ENCODE peak calls at places on chromosomes 11 and 22, in nine cellular contexts. P is DND-41, K is esophagus squamous epithelium, M is spleen, F is neural progenitor cell, A is prostate gland, Z is endothelial cell of umbilical vein, L is heart left ventricle, H is IMR-90. O is an unnamed sample. For H3K9me3, the result is how much of the 10 kb centered on the place peaks cover.

GRCh38 chr22:48382197-48382596 is 1445.5 kb downstream of the BRD1 start:
- DNase-seq in P (no peak), F (no peak), Z (no peak), K (no peak), A (no peak), H (no peak), M (peak), L (peak), O (no peak)

GRCh38 chr11:22193348-22194051 is 615 bp downstream of the ANO5 start:
- DNase-seq in L (peak), K (no peak), H (no peak), F (peak), Z (peak), P (no peak), A (peak), M (peak), O (peak)

GRCh38 chr11:71962428-71963038 is 33.7 kb downstream of the RNF121 start:
- DNase-seq in L (no peak), H (peak), A (no peak), F (no peak), Z (peak), P (no peak), K (no peak), M (no peak), O (no peak)

GRCh38 chr11:11701070-11701469 is 79.3 kb upstream of the GALNT18 start:
- DNase-seq in F (no peak), H (peak), M (no peak), P (no peak), A (no peak), L (peak), K (no peak), Z (no peak), O (no peak)

GRCh38 chr11:10752061-10752460 is 1.0 kb downstream of the CTR9 start:
- DNase-seq in A (no peak), M (no peak), K (no peak), H (no peak), L (no peak), Z (no peak), F (no peak), P (no peak), O (peak)

GRCh38 chr11:60691636-60692035 is 7.8 kb upstream of the MS4A8 start:
- DNase-seq in H (no peak), K (no peak), M (no peak), F (no peak), P (no peak), A (no peak), L (no peak), Z (no peak), O (no peak)

GRCh38 chr11:18853086-18853720 is 61.6 kb upstream of the PTPN5 start:
- DNase-seq in K (no peak), M (no peak), H (peak), P (no peak), L (no peak), Z (peak), A (peak), F (peak), O (no peak)

GRCh38 chr11:100928426-100928825 is 201.2 kb downstream of the PGR start:
- DNase-seq in Z (no peak), K (no peak), H (no peak), P (no peak), M (no peak), F (no peak), L (no peak), A (no peak), O (no peak)

GRCh38 chr11:48055292-48056132 is 75.2 kb downstream of the PTPRJ start:
- DNase-seq in K (no peak), F (no peak), A (peak), P (peak), Z (no peak), L (no peak), M (no peak), H (peak), O (no peak)

GRCh38 chr11:8392166-8392565 is 128.5 kb upstream of the LMO1 start:
- DNase-seq in F (no peak), M (no peak), L (no peak), K (no peak), A (no peak), Z (no peak), H (no peak), P (no peak), O (no peak)

GRCh38 chr11:74636633-74637184 is 44.3 kb downstream of the POLD3 start:
- DNase-seq in A (no peak), P (no peak), M (no peak), K (no peak), H (peak), Z (peak), F (no peak), L (no peak), O (no peak)

GRCh38 chr22:36773935-36774334 is 2.0 kb downstream of the IFT27 start:
- DNase-seq in H (peak), P (peak), Z (peak), L (no peak), F (peak), A (no peak), M (no peak), K (no peak), O (no peak)

GRCh38 chr22:20217563-20217962 is 50.6 kb downstream of the RTN4R start:
- DNase-seq in K (no peak), Z (no peak), A (no peak), H (no peak), F (no peak), M (no peak), L (no peak), P (no peak), O (no peak)

GRCh38 chr11:85889676-85890579 is 34.7 kb downstream of the CCDC83 start:
- DNase-seq in L (no peak), M (no peak), H (peak), K (no peak), P (no peak), A (no peak), Z (no peak), F (no peak), O (peak)

GRCh38 chr11:126929186-126930085 is 71.1 kb downstream of the KIRREL3 start:
- DNase-seq in Z (no peak), A (no peak), F (no peak), K (no peak), H (peak), P (no peak), L (no peak), M (no peak), O (no peak)

GRCh38 chr11:78840190-78840589 is 265.5 kb upstream of the NARS2 start:
- DNase-seq in M (no peak), H (peak), P (no peak), Z (no peak), K (no peak), L (no peak), F (no peak), A (no peak), O (no peak)

GRCh38 chr11:72735495-72736027 is 16.6 kb downstream of the ARAP1 start:
- DNase-seq in F (no peak), Z (peak), K (no peak), L (peak), P (no peak), A (no peak), H (peak), M (peak), O (peak)

GRCh38 chr22:37581534-37581933 is 1.6 kb upstream of the LGALS2 start:
- DNase-seq in A (peak), L (peak), P (no peak), M (peak), Z (no peak), K (no peak), H (no peak), F (no peak), O (peak)

GRCh38 chr22:45550416-45550815 is 47.7 kb downstream of the FBLN1 start:
- DNase-seq in L (no peak), P (no peak), K (no peak), H (no peak), A (no peak), M (no peak), F (no peak), Z (no peak), O (no peak)

GRCh38 chr11:36257351-36257750 is 31.9 kb downstream of the COMMD9 start:
- DNase-seq in F (no peak), K (no peak), H (peak), P (no peak), Z (peak), A (no peak), L (no peak), M (no peak), O (no peak)

GRCh38 chr11:73320786-73321325 is 12.8 kb downstream of the ARHGEF17 start:
- DNase-seq in L (no peak), M (no peak), P (no peak), F (no peak), H (peak), K (no peak), A (no peak), Z (peak), O (no peak)

GRCh38 chr11:72599325-72600117 is 74.7 kb downstream of the PDE2A start:
- DNase-seq in P (no peak), A (no peak), L (no peak), K (no peak), M (no peak), F (no peak), Z (no peak), H (no peak), O (peak)

GRCh38 chr22:31926969-31927368 is 17.4 kb upstream of the YWHAH start:
- DNase-seq in A (no peak), Z (no peak), F (peak), P (no peak), H (no peak), M (peak), L (no peak), K (no peak), O (peak)

GRCh38 chr22:39090426-39091064 is 6.5 kb upstream of the APOBEC3H start:
- DNase-seq in K (no peak), P (peak), F (no peak), H (no peak), Z (no peak), L (peak), A (no peak), M (peak), O (peak)

GRCh38 chr22:37716708-37717107 is 19.9 kb downstream of the TRIOBP start:
- DNase-seq in Z (no peak), P (no peak), H (peak), K (no peak), M (no peak), F (no peak), L (no peak), A (no peak), O (no peak)

GRCh38 chr11:11978792-11979486 is 29.5 kb downstream of the DKK3 start:
- DNase-seq in M (peak), Z (peak), K (no peak), P (no peak), A (no peak), F (no peak), H (peak), L (peak), O (peak)

GRCh38 chr11:74288161-74288560 is 23.3 kb downstream of the P4HA3 start:
- DNase-seq in P (no peak), F (no peak), L (no peak), M (no peak), Z (peak), K (no peak), H (peak), A (no peak), O (peak)

GRCh38 chr11:11038339-11039248 is 180.7 kb upstream of the ZBED5 start:
- DNase-seq in P (no peak), H (no peak), M (no peak), K (no peak), Z (no peak), A (peak), L (no peak), F (peak), O (no peak)

GRCh38 chr22:30221121-30221992 is 25.2 kb downstream of the LIF start:
- DNase-seq in H (no peak), K (no peak), F (no peak), L (no peak), P (peak), Z (no peak), A (no peak), M (peak), O (no peak)

GRCh38 chr11:279040-279965 is 1.1 kb downstream of the NLRP6 start:
- DNase-seq in L (peak), P (no peak), K (no peak), A (no peak), M (peak), H (no peak), F (no peak), Z (no peak), O (no peak)

GRCh38 chr11:8192016-8192895 is 23.4 kb upstream of the RIC3 start:
- DNase-seq in K (no peak), H (peak), M (peak), A (peak), L (peak), P (peak), F (peak), Z (peak), O (peak)

GRCh38 chr11:57302489-57302888 is 22.3 kb downstream of the TNKS1BP1 start:
- DNase-seq in F (no peak), M (no peak), P (no peak), A (no peak), L (no peak), Z (no peak), K (no peak), H (no peak), O (no peak)

GRCh38 chr11:2304156-2305139 is 2.6 kb downstream of the TSPAN32 start:
- DNase-seq in H (no peak), F (no peak), M (peak), A (no peak), P (no peak), K (no peak), Z (no peak), L (peak), O (peak)

GRCh38 chr11:2302280-2302843 is 549 bp downstream of the TSPAN32 start:
- DNase-seq in L (peak), H (no peak), A (no peak), P (no peak), Z (no peak), K (no peak), F (no peak), M (peak), O (peak)

GRCh38 chr11:2301631-2302272 is at the start of the genes C11orf21 and TSPAN32:
- DNase-seq in F (no peak), L (peak), H (peak), Z (no peak), K (no peak), M (peak), P (no peak), A (no peak), O (peak)

GRCh38 chr11:2303627-2304155 is 1.9 kb downstream of the TSPAN32 start:
- DNase-seq in H (no peak), F (no peak), Z (no peak), P (no peak), K (no peak), M (peak), L (peak), A (no peak), O (peak)

GRCh38 chr11:2302844-2303626 is 1.2 kb downstream of the TSPAN32 start:
- DNase-seq in H (no peak), F (no peak), P (no peak), M (peak), Z (no peak), A (no peak), K (no peak), L (peak), O (no peak)
- H3K4me3 ChIP-seq in H (no peak), F (no peak), P (no peak), M (peak), Z (no peak), A (no peak), K (no peak), L (peak), O (no peak)

GRCh38 chr11:99351620-99352019 is 330.9 kb downstream of the CNTN5 start:
- DNase-seq in H (peak), P (no peak), K (no peak), A (no peak), F (no peak), L (no peak), M (no peak), Z (no peak), O (no peak)

GRCh38 chr11:99352642-99353041 is 331.9 kb downstream of the CNTN5 start:
- DNase-seq in F (no peak), H (no peak), Z (no peak), A (no peak), M (no peak), L (peak), P (no peak), K (no peak), O (no peak)
- H3K9me3 ChIP-seq in F (under half), H (under half), Z (under half), A (under half), M (under half), L (under half), P (under half), K (under half), O (under half)

DNA sequence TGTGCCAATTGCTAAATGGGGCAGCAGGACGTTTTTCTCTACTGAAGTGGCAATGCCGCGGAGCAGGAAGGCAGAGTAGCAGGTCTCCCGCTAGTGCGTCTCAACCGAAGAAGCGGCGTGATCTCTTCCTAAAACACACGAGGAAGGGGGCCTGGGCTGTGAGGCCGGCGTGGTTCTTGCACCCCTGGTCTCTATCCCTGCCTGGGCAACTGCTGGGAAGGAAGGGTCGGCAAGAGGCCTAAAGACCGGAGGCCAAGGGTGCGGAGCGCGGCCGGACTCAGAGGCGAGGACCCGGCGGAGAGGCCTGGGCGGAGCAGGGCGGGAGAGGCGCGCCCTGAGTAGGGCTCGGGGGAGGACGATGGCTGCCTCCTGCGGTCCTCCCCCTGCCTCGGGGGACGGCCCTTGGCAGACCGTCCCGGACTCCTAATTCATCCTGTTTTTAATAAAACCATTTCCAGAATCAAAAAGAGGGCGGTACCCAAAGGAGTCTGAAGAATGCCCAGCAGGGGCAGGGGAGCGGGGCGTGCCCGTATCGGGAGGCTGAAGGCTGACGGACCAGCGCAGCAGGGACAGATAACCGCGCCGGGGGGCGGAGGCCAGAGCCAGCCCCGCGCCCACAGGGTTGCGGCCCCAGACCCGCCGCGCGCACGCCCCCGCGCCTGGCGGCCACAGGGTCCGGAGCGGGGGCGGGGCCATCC is 559 bp upstream of the APLP2 start:
- DNase-seq in L (peak), M (peak), Z (peak), P (peak), A (peak), F (peak), H (peak), K (no peak), O (peak)
- TF ChIP-seq CTCF in L (no peak), M (peak), Z (peak), P (no peak), A (peak), F (no peak), H (peak), K (peak), O (no peak)

GRCh38 chr11:119845756-119846155 is 116.8 kb upstream of the NECTIN1 start:
- DNase-seq in Z (no peak), A (peak), K (no peak), M (no peak), H (no peak), F (no peak), L (no peak), P (no peak), O (no peak)
- H3K4me3 ChIP-seq in Z (no peak), A (no peak), K (no peak), M (no peak), H (no peak), F (no peak), L (no peak), P (no peak), O (no peak)

GRCh38 chr11:70862093-70862492 is 390.3 kb downstream of the SHANK2 start:
- DNase-seq in M (no peak), L (no peak), P (no peak), F (peak), A (no peak), Z (no peak), H (no peak), K (no peak), O (no peak)

GRCh38 chr11:70863186-70863585 is 389.2 kb downstream of the SHANK2 start:
- DNase-seq in F (no peak), P (no peak), Z (no peak), M (no peak), L (no peak), A (no peak), K (no peak), H (no peak), O (no peak)

GRCh38 chr11:70860855-70861254 is 391.5 kb downstream of the SHANK2 start:
- DNase-seq in K (no peak), L (no peak), P (no peak), F (peak), A (no peak), H (no peak), Z (no peak), M (no peak), O (no peak)

GRCh38 chr11:70859180-70859579 is 393.2 kb downstream of the SHANK2 start:
- DNase-seq in F (no peak), L (no peak), H (no peak), P (no peak), Z (no peak), K (no peak), A (no peak), M (no peak), O (no peak)

GRCh38 chr11:70861534-70861933 is 390.8 kb downstream of the SHANK2 start:
- DNase-seq in F (peak), K (no peak), Z (no peak), A (no peak), L (no peak), P (no peak), M (no peak), H (no peak), O (no peak)
- H3K9me3 ChIP-seq in F (under half), K (under half), Z (under half), A (under half), L (under half), P (under half), M (under half), H (under half), O (under half)

GRCh38 chr11:90476442-90477007 is 253.7 kb upstream of the CHORDC1 start:
- DNase-seq in Z (peak), P (peak), F (peak), L (no peak), K (no peak), A (no peak), H (peak), M (no peak), O (peak)
- TF ChIP-seq CTCF in Z (peak), P (peak), F (peak), L (peak), K (peak), A (peak), H (peak), M (no peak), O (peak)

GRCh38 chr11:62539238-62539925 is 7.2 kb downstream of the AHNAK start:
- DNase-seq in M (no peak), P (no peak), A (no peak), H (peak), L (peak), Z (peak), K (no peak), F (peak), O (peak)

GRCh38 chr11:62540804-62541671 is 5.6 kb downstream of the AHNAK start:
- DNase-seq in Z (peak), L (no peak), F (no peak), P (no peak), M (peak), H (peak), A (no peak), K (no peak), O (peak)

GRCh38 chr11:62535802-62536201 is 10.8 kb downstream of the AHNAK start:
- DNase-seq in F (no peak), M (no peak), A (no peak), K (no peak), L (no peak), H (no peak), P (no peak), Z (no peak), O (no peak)

GRCh38 chr11:62536301-62536957 is 10.2 kb downstream of the AHNAK start:
- DNase-seq in P (no peak), A (no peak), H (no peak), M (no peak), F (no peak), Z (no peak), K (no peak), L (no peak), O (no peak)

DNA sequence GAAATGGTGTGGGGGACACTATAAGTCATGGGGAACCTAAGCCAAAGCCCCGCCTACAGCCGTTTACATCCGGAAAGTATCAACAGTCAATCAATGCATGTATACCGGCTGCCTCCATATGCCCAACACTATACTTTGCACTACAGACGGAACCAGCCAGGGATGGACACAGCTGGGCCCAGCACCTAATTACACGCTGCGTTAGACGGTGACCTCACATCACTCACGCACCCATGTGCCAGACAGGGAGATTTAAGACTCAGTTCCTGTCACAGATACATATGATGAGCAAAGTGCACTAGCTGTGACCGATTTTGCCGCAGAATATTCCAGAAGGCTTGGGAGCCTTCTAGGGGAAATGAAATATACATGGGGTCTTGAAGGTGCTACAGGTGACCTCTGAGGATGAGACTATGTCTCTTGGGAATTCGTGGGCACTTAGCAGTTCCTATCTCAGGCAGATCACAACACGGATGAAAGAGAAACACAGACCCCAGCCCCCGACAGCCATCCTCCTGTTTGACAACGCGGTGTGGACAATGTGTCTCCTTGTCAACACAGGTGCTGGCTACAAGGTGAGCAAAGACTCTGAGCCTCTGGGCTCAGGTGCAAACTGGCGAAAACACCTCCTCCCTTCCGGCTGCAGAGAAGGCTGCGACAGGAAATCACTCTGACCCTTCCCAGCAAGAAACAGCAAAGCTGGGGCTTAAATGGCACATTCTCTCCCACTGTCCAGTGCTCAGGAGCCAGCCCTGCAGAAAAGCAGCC is 8.0 kb downstream of the AHNAK start:
- DNase-seq in A (no peak), P (no peak), F (no peak), M (no peak), K (no peak), Z (no peak), L (no peak), H (no peak), O (no peak)
- H3K4me3 ChIP-seq in A (no peak), P (no peak), F (no peak), M (peak), K (peak), Z (no peak), L (peak), H (no peak), O (no peak)

GRCh38 chr11:129640671-129641070 is 175.0 kb upstream of the TMEM45B start:
- DNase-seq in Z (no peak), P (no peak), A (no peak), L (no peak), H (no peak), F (no peak), K (no peak), M (no peak), O (no peak)
- H3K9me3 ChIP-seq in Z (under half), P (under half), A (under half), L (under half), H (under half), F (under half), K (under half), M (under half), O (under half)

O was measured in adrenal gland.